ENCODE peak calls at places on chromosomes 1 and 21, in eight cellular contexts. Z, B, P, S, Y, W, F and I are unnamed samples.

GRCh38 chr1:154306151-154306550 is 14.7 kb upstream of the AQP10 start:
- DNase-seq in Z (no peak), B (no peak), P (no peak), S (no peak), Y (no peak), W (no peak), F (no peak), I (no peak)

GRCh38 chr1:46613661-46614603 is 2.7 kb downstream of the MOB3C start:
- DNase-seq in Z (peak; percentile 82), B (peak; percentile 60), P (peak; percentile 82), S (peak; percentile 83), Y (peak; percentile 36), W (peak; percentile 93), F (peak; percentile 50), I (peak; percentile 59)

GRCh38 chr1:154840557-154841176 is 29.4 kb downstream of the KCNN3 start:
- DNase-seq in Z (peak; percentile 18), B (peak; percentile 50), P (no peak), S (peak; percentile 42), Y (no peak), W (no peak), F (no peak), I (no peak)

GRCh38 chr1:148166558-148167492 is 14.7 kb upstream of the NBPF11 start:
- DNase-seq in Z (no peak), B (no peak), P (no peak), S (no peak), Y (no peak), W (no peak), F (no peak), I (no peak)

GRCh38 chr1:13699510-13699909 is 478 bp upstream of the PRDM2 start:
- DNase-seq in Z (no peak), B (no peak), P (peak; percentile 20), S (peak; percentile 10), Y (no peak), W (no peak), F (no peak), I (no peak)

GRCh38 chr1:161038523-161039153 is at the start of gene TSTD1:
- DNase-seq in Z (no peak), B (peak; percentile 72), P (no peak), S (no peak), Y (peak; percentile 93), W (peak; percentile 89), F (no peak), I (peak; percentile 55)

GRCh38 chr1:151993084-151993733 is 450 bp downstream of the S100A10 start:
- DNase-seq in Z (no peak), B (peak; percentile 36), P (no peak), S (no peak), Y (peak; percentile 47), W (peak; percentile 70), F (no peak), I (peak; percentile 31)

GRCh38 chr1:209674957-209675566 is at the start of gene G0S2:
- DNase-seq in Z (peak; percentile 49), B (peak; percentile 63), P (peak; percentile 87), S (peak; percentile 78), Y (peak; percentile 20), W (peak; percentile 94), F (no peak), I (peak; percentile 50)

GRCh38 chr1:3775498-3776230 is 3.1 kb downstream of the SMIM1 start:
- DNase-seq in Z (peak; percentile 83), B (peak; percentile 79), P (peak; percentile 71), S (peak; percentile 64), Y (peak; percentile 70), W (peak; percentile 82), F (peak; percentile 20), I (peak; percentile 57)

GRCh38 chr1:41664861-41665640 is 180.6 kb upstream of the EDN2 start:
- DNase-seq in Z (peak; percentile 74), B (no peak), P (peak; percentile 69), S (peak; percentile 85), Y (no peak), W (no peak), F (no peak), I (no peak)

GRCh38 chr1:117209094-117209493 is 1.6 kb downstream of the VTCN1 start:
- DNase-seq in Z (no peak), B (no peak), P (no peak), S (no peak), Y (no peak), W (no peak), F (no peak), I (no peak)

GRCh38 chr21:23402929-23403520 is 2204.3 kb downstream of the MRPL39 start:
- DNase-seq in Z (no peak), B (no peak), P (no peak), S (no peak), Y (no peak), W (no peak), F (no peak), I (no peak)

GRCh38 chr1:243266231-243266630 is 10.4 kb downstream of the SDCCAG8 start:
- DNase-seq in Z (no peak), B (no peak), P (no peak), S (no peak), Y (no peak), W (no peak), F (no peak), I (no peak)

GRCh38 chr1:117244971-117245370 is 34.2 kb upstream of the VTCN1 start:
- DNase-seq in Z (no peak), B (no peak), P (no peak), S (no peak), Y (no peak), W (no peak), F (no peak), I (no peak)

DNA sequence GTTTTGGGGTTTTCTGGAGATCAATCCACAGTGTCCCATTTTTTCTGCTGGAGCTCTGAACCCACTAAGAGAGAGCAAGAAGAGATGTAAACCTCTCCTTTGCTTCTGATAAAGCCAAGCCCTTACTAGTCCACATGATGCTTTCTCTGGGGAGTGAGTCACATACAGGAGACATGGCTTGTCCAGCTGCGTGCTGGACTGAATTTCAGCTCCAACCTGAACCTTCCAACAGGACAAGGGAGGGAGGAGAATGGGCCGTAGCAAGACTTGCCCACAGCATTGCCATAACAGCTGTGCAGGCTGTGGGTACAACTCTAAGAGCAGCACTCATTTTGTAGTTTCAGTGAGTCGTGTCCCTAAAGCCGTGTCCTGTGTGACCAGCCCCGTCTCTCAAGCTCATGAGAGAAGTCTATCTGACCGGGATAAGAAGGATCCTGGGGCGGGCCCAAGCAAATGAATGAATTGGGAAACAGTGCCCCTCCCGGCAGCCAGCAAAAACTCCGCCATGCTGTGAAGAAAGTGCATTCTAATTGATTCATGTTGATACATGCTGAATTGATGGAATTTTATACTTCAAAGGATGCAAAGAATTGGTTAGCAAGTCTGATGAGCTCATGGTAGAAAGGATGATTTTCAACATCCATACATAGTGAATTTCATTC is 195.2 kb downstream of the GABPA start:
- DNase-seq in Z (peak; percentile 55), B (no peak), P (peak; percentile 39), S (peak; percentile 60), Y (no peak), W (no peak), F (peak; percentile 18), I (no peak)
- TF ChIP-seq CTCF in Z (no peak), B (no peak), P (no peak), S (no peak), Y (no peak), W (no peak), F (no peak), I (no peak)

GRCh38 chr21:39854572-39854971 is 12.7 kb upstream of the PCP4 start:
- DNase-seq in Z (no peak), B (no peak), P (no peak), S (no peak), Y (no peak), W (no peak), F (no peak), I (no peak)
- TF ChIP-seq CTCF in Z (no peak), B (no peak), P (no peak), S (no peak), Y (no peak), W (no peak), F (no peak), I (no peak)

GRCh38 chr1:62139410-62139809 is 55.2 kb upstream of the L1TD1 start:
- DNase-seq in Z (no peak), B (no peak), P (no peak), S (no peak), Y (no peak), W (no peak), F (no peak), I (no peak)

GRCh38 chr1:62140666-62141065 is 54.0 kb upstream of the L1TD1 start:
- DNase-seq in Z (no peak), B (no peak), P (no peak), S (no peak), Y (no peak), W (no peak), F (no peak), I (no peak)

GRCh38 chr1:62142550-62142949 is 52.1 kb upstream of the L1TD1 start:
- DNase-seq in Z (no peak), B (peak; percentile 22), P (no peak), S (no peak), Y (no peak), W (no peak), F (no peak), I (no peak)

DNA sequence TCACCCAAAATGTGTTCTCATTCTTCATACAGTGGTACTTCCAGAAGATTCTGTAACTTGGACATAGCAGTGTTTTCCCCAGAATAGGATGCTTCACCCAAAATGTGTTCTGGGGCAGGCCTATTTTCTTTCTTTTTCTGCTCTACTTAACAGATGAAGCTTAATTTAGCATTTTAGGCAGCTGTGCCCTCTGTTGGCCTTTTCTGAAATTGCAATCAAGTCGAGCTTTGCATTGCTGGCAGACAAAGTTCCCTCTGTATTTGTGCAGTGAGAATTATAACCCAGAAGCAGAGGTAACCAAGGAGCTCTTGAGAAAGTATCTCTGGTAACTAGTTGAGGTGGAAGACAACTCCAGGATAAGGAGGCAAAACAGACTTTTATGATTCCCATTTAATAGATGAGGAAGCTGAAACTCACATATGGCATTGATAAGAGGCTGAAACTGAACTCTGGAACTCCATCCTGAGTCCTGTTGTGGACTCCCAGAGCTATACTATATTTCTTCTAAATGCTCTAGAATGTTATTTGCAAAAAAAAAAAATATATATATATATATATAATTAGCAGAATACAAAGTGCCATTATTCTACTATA is 50.3 kb upstream of the L1TD1 start:
- DNase-seq in Z (peak; percentile 54), B (peak; percentile 50), P (peak; percentile 64), S (peak; percentile 63), Y (peak; percentile 26), W (no peak), F (peak; percentile 11), I (peak; percentile 55)
- TF ChIP-seq CTCF in Z (peak; percentile 77), B (peak; percentile 79), P (peak; percentile 89), S (peak; percentile 78), Y (peak; percentile 71), W (peak; percentile 21), F (peak; percentile 75), I (peak; percentile 84)

GRCh38 chr1:163535401-163535800 is 213.6 kb downstream of the NUF2 start:
- DNase-seq in Z (no peak), B (no peak), P (no peak), S (no peak), Y (no peak), W (no peak), F (no peak), I (no peak)

GRCh38 chr1:163537809-163538208 is 216.1 kb downstream of the NUF2 start:
- DNase-seq in Z (no peak), B (no peak), P (no peak), S (no peak), Y (no peak), W (no peak), F (no peak), I (no peak)

GRCh38 chr1:163531345-163531744 is 209.6 kb downstream of the NUF2 start:
- DNase-seq in Z (no peak), B (no peak), P (no peak), S (no peak), Y (no peak), W (no peak), F (no peak), I (no peak)

GRCh38 chr1:163538682-163539081 is 216.9 kb downstream of the NUF2 start:
- DNase-seq in Z (no peak), B (no peak), P (no peak), S (no peak), Y (no peak), W (no peak), F (no peak), I (no peak)

GRCh38 chr1:163535807-163536206 is 214.1 kb downstream of the NUF2 start:
- DNase-seq in Z (peak; percentile 35), B (no peak), P (peak; percentile 65), S (peak; percentile 51), Y (no peak), W (no peak), F (no peak), I (no peak)
- TF ChIP-seq CTCF in Z (peak; percentile 48), B (peak; percentile 36), P (peak; percentile 41), S (peak; percentile 32), Y (no peak), W (no peak), F (peak; percentile 12), I (peak; percentile 31)